ENCODE peak calls at places on chromosome 9, in ten cellular contexts. P is H9; A is OCI-LY7; N is MM.1S; Y is right lobe of liver; H is IMR-90; V is substantia nigra; D is spleen; U is RWPE1; K is effector memory CD4-positive, alpha-beta T cell. R is an unnamed sample.
A peak's percentile ranks its signal among the peaks of the same experiment; 100 is the strongest.

GRCh38 chr9:92707530-92707929 is 37.6 kb upstream of the IPPK start:
- DNase-seq in P (no peak), N (no peak), A (no peak), V (no peak), H (no peak), K (no peak), U (no peak), D (no peak), Y (no peak), R (no peak)

GRCh38 chr9:114771901-114772300 is 33.9 kb downstream of the TNFSF15 start:
- DNase-seq in P (no peak), U (no peak), V (no peak), D (no peak), H (no peak), N (no peak), K (no peak), Y (no peak), A (no peak), R (no peak)

GRCh38 chr9:131781069-131781468 is 41.2 kb upstream of the RAPGEF1 start:
- DNase-seq in A (no peak), N (no peak), Y (no peak), V (no peak), U (no peak), K (no peak), P (no peak), H (no peak), D (no peak), R (no peak)

GRCh38 chr9:123550797-123551196 is 194.8 kb downstream of the CRB2 start:
- DNase-seq in A (no peak), H (no peak), D (no peak), U (no peak), N (no peak), K (no peak), Y (no peak), P (peak; percentile 57), V (no peak), R (peak; percentile 64)

GRCh38 chr9:113715086-113715485 is 161.0 kb upstream of the ZNF618 start:
- DNase-seq in Y (no peak), V (no peak), N (no peak), A (no peak), U (peak; percentile 32), K (no peak), D (no peak), H (peak; percentile 73), P (peak; percentile 4), R (no peak)

GRCh38 chr9:32378496-32378895 is 5.9 kb upstream of the ACO1 start:
- DNase-seq in U (peak; percentile 77), K (no peak), V (peak; percentile 15), P (peak; percentile 52), D (no peak), A (peak; percentile 83), Y (no peak), H (peak; percentile 81), N (peak; percentile 79), R (peak; percentile 30)

GRCh38 chr9:34124923-34125322 is 1.6 kb downstream of the DCAF12 start:
- DNase-seq in N (no peak), Y (no peak), H (no peak), A (no peak), U (peak; percentile 13), V (no peak), D (no peak), P (no peak), K (no peak), R (no peak)

GRCh38 chr9:36625006-36625600 is 52.4 kb downstream of the MELK start:
- DNase-seq in D (no peak), Y (no peak), K (no peak), P (no peak), V (peak; percentile 55), N (no peak), U (peak; percentile 69), H (peak; percentile 90), A (no peak), R (no peak)

GRCh38 chr9:106075991-106076390 is 381.6 kb downstream of the TMEM38B start:
- DNase-seq in N (no peak), H (peak; percentile 4), A (no peak), P (no peak), K (no peak), V (no peak), U (peak; percentile 63), Y (no peak), D (no peak), R (no peak)

GRCh38 chr9:108162664-108163063 is 673.1 kb upstream of the KLF4 start:
- DNase-seq in H (peak; percentile 80), D (no peak), V (peak; percentile 2), P (no peak), A (no peak), Y (no peak), N (no peak), U (no peak), K (no peak), R (no peak)

GRCh38 chr9:74528207-74528606 is 31.1 kb downstream of the RORB start:
- DNase-seq in V (no peak), H (no peak), K (no peak), P (no peak), N (no peak), U (no peak), A (no peak), D (no peak), Y (no peak), R (peak; percentile 70)

GRCh38 chr9:27701664-27702063 is 128.4 kb upstream of the C9orf72 start:
- DNase-seq in P (no peak), H (no peak), U (no peak), N (no peak), V (no peak), D (no peak), Y (no peak), K (no peak), A (no peak), R (no peak)

GRCh38 chr9:124735121-124735520 is 36.0 kb downstream of the NR6A1 start:
- DNase-seq in Y (no peak), H (peak; percentile 53), K (no peak), V (no peak), D (no peak), N (no peak), U (peak; percentile 80), P (no peak), A (peak; percentile 17), R (no peak)

GRCh38 chr9:118992813-118993747 is 376.2 kb downstream of the BRINP1 start:
- DNase-seq in N (no peak), K (no peak), U (no peak), P (no peak), H (no peak), D (no peak), A (no peak), V (no peak), Y (peak; percentile 59), R (no peak)

GRCh38 chr9:92890761-92891160 is 12.9 kb upstream of the ZNF484 start:
- DNase-seq in H (no peak), V (no peak), A (no peak), U (no peak), Y (no peak), K (no peak), D (no peak), P (no peak), N (no peak), R (no peak)

GRCh38 chr9:111936391-111936790 is 39.8 kb downstream of the UGCG start:
- DNase-seq in K (no peak), Y (no peak), P (no peak), H (no peak), V (no peak), N (no peak), D (no peak), U (no peak), A (no peak), R (no peak)
- H3K27ac ChIP-seq in K (no peak overlapping the region), Y (no peak overlapping the region), P (no peak overlapping the region), H (no peak overlapping the region), V (no peak overlapping the region), N (no peak overlapping the region), D (no peak overlapping the region), U (no peak overlapping the region), A (no peak overlapping the region), R (no peak overlapping the region)

GRCh38 chr9:80874276-80874675 is 815.1 kb downstream of the TLE1 start:
- DNase-seq in N (no peak), K (no peak), D (no peak), P (no peak), V (no peak), U (peak; percentile 62), A (no peak), Y (no peak), H (peak; percentile 89), R (no peak)

GRCh38 chr9:80875947-80876346 is 813.4 kb downstream of the TLE1 start:
- DNase-seq in Y (no peak), H (no peak), U (no peak), V (no peak), A (no peak), P (no peak), K (no peak), N (no peak), D (no peak), R (no peak)

GRCh38 chr9:80871596-80871995 is 817.8 kb downstream of the TLE1 start:
- DNase-seq in V (no peak), Y (no peak), K (no peak), P (no peak), D (no peak), N (no peak), U (no peak), A (no peak), H (no peak), R (no peak)

GRCh38 chr9:80878556-80878955 is 810.8 kb downstream of the TLE1 start:
- DNase-seq in K (no peak), H (peak; percentile 74), N (no peak), Y (no peak), A (no peak), V (no peak), D (no peak), P (no peak), U (no peak), R (no peak)

DNA sequence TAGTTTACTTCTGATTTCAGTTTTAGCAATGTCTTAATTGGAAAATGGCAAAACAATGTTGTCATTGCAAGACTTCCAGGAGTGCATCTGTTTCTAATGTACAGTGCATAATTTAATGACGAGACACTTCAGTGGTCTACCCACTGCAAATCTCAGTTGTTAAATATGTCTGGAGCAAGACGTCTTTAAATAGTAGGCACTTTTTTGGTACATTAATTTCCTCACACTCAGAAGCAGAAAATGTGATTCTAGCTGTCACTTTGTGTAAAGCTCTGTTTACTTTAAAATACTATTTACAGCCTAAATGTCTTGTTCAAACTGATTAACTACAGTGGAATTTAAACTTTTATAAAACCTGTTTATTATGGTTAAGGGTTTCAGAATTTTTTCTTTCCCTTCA is 815.5 kb downstream of the TLE1 start:
- DNase-seq in Y (no peak), U (no peak), D (no peak), V (no peak), P (no peak), K (no peak), N (no peak), A (no peak), H (peak; percentile 65), R (no peak)
- H3K27ac ChIP-seq in Y (no peak overlapping the region), U (no peak overlapping the region), D (no peak overlapping the region), V (no peak overlapping the region), P (no peak overlapping the region), K (no peak overlapping the region), N (no peak overlapping the region), A (no peak overlapping the region), H (no peak overlapping the region), R (no peak overlapping the region)

GRCh38 chr9:2837915-2838314 is 6.0 kb downstream of the PUM3 start:
- DNase-seq in P (no peak), H (peak; percentile 35), Y (no peak), U (peak; percentile 2), D (no peak), A (no peak), V (no peak), K (no peak), N (no peak), R (no peak)
- H3K27ac ChIP-seq in P (no peak overlapping the region), H (peak overlapping the region; percentile 44), Y (peak overlapping the region; percentile 50), U (no peak overlapping the region), D (no peak overlapping the region), A (no peak overlapping the region), V (no peak overlapping the region), K (no peak overlapping the region), N (no peak overlapping the region), R (no peak overlapping the region)

GRCh38 chr9:83957029-83957513 is 22.9 kb downstream of the HNRNPK start:
- DNase-seq in N (no peak), Y (no peak), K (no peak), P (no peak), A (no peak), U (no peak), H (no peak), V (no peak), D (no peak), R (no peak)
- H3K27ac ChIP-seq in N (no peak overlapping the region), Y (peak overlapping the region; percentile 90), K (peak overlapping the region; percentile 64), P (no peak overlapping the region), A (no peak overlapping the region), U (peak overlapping the region; percentile 95), H (peak overlapping the region; percentile 61), V (peak overlapping the region; percentile 83), D (peak overlapping the region; percentile 92), R (peak overlapping the region; percentile 94)